ENCODE peak calls at places on chromosomes 5 and 9, in five cellular contexts. Z is CD8-positive, alpha-beta T cell; U is colonic mucosa; E is ovary; L is SJSA1. G is an unnamed sample.

GRCh38 chr5:134003957-134004625 is 684 bp downstream of the VDAC1 start:
- DNase-seq in Z (peak; percentile 55), U (peak; percentile 67), E (peak; percentile 79), L (peak; percentile 60), G (peak; percentile 83)

GRCh38 chr9:98501776-98502175 is 207.0 kb downstream of the GABBR2 start:
- DNase-seq in Z (no peak), U (no peak), E (no peak), L (peak; percentile 19), G (no peak)

GRCh38 chr9:123026425-123026824 is 7.0 kb upstream of the GPR21 start:
- DNase-seq in Z (no peak), U (no peak), E (no peak), L (no peak), G (no peak)

GRCh38 chr5:104793031-104793430 is 1230.4 kb upstream of the NUDT12 start:
- DNase-seq in Z (no peak), U (no peak), E (no peak), L (no peak), G (no peak)

GRCh38 chr5:175878544-175879438 is 7.4 kb downstream of the CPLX2 start:
- DNase-seq in Z (no peak), U (no peak), E (no peak), L (no peak), G (no peak)

GRCh38 chr9:19619221-19619620 is 169.6 kb downstream of the SLC24A2 start:
- DNase-seq in Z (no peak), U (no peak), E (no peak), L (no peak), G (no peak)

GRCh38 chr5:112696786-112697185 is 40.9 kb upstream of the APC start:
- DNase-seq in Z (no peak), U (no peak), E (no peak), L (no peak), G (no peak)

GRCh38 chr9:116756995-116757394 is 69.9 kb downstream of the TRIM32 start:
- DNase-seq in Z (no peak), U (no peak), E (no peak), L (no peak), G (no peak)

GRCh38 chr5:69368458-69369368 is 607 bp downstream of the AK6 start:
- DNase-seq in Z (no peak), U (no peak), E (no peak), L (no peak), G (no peak)

GRCh38 chr5:113232667-113233066 is 202.1 kb downstream of the TSSK1B start:
- DNase-seq in Z (no peak), U (no peak), E (peak; percentile 48), L (no peak), G (no peak)

GRCh38 chr9:80204054-80204453 is 632.3 kb downstream of the TLE4 start:
- DNase-seq in Z (no peak), U (no peak), E (no peak), L (no peak), G (no peak)

GRCh38 chr9:1267581-1267980 is 217.4 kb downstream of the DMRT2 start:
- DNase-seq in Z (no peak), U (no peak), E (no peak), L (no peak), G (no peak)

GRCh38 chr5:69137807-69138206 is 29.1 kb upstream of the CCNB1 start:
- DNase-seq in Z (no peak), U (no peak), E (no peak), L (no peak), G (no peak)

GRCh38 chr9:137828527-137829259 is 48.9 kb upstream of the CACNA1B start:
- DNase-seq in Z (no peak), U (no peak), E (no peak), L (no peak), G (no peak)

GRCh38 chr9:120891255-120891954 is 14.4 kb upstream of the PHF19 start:
- DNase-seq in Z (peak; percentile 77), U (no peak), E (no peak), L (no peak), G (no peak)

GRCh38 chr5:67211926-67212325 is 15.3 kb upstream of the CD180 start:
- DNase-seq in Z (no peak), U (no peak), E (no peak), L (no peak), G (no peak)
- H3K4me1 ChIP-seq in Z (peaks cover 49% of the 10 kb centered on the region), U (peaks cover 16% of the 10 kb centered on the region), E (peaks cover 4% of the 10 kb centered on the region), L (peaks cover 22% of the 10 kb centered on the region), G (peaks cover 8% of the 10 kb centered on the region)

GRCh38 chr9:100340224-100340623 is 12.5 kb downstream of the TEX10 start:
- DNase-seq in Z (no peak), U (no peak), E (no peak), L (no peak), G (no peak)
- H3K36me3 ChIP-seq in Z (peaks cover 5% of the 10 kb centered on the region), U (no peaks in the 10 kb centered on the region), E (no peaks in the 10 kb centered on the region), L (peaks cover 37% of the 10 kb centered on the region), G (peaks cover 21% of the 10 kb centered on the region)

GRCh38 chr9:89872426-89872912 is 267.7 kb downstream of the GADD45G start:
- DNase-seq in Z (no peak), U (no peak), E (peak; percentile 9), L (peak; percentile 16), G (no peak)

GRCh38 chr9:89873801-89874200 is 269.0 kb downstream of the GADD45G start:
- DNase-seq in Z (no peak), U (no peak), E (peak; percentile 11), L (peak; percentile 16), G (no peak)

GRCh38 chr9:89872913-89873707 is 268.3 kb downstream of the GADD45G start:
- DNase-seq in Z (peak; percentile 34), U (no peak), E (peak; percentile 14), L (peak; percentile 20), G (no peak)

GRCh38 chr9:89877051-89878002 is 272.5 kb downstream of the GADD45G start:
- DNase-seq in Z (peak; percentile 41), U (no peak), E (peak; percentile 4), L (peak; percentile 22), G (no peak)

GRCh38 chr9:89874351-89875321 is 269.8 kb downstream of the GADD45G start:
- DNase-seq in Z (peak; percentile 39), U (no peak), E (peak; percentile 18), L (peak; percentile 34), G (no peak)
- H3K4me1 ChIP-seq in Z (no peaks in the 10 kb centered on the region), U (no peaks in the 10 kb centered on the region), E (no peaks in the 10 kb centered on the region), L (no peaks in the 10 kb centered on the region), G (peaks cover 66% of the 10 kb centered on the region)

GRCh38 chr9:127540664-127541041 is 71.4 kb upstream of the STXBP1 start:
- DNase-seq in Z (no peak), U (no peak), E (no peak), L (no peak), G (no peak)
- H3K36me3 ChIP-seq in Z (no peaks in the 10 kb centered on the region), U (no peaks in the 10 kb centered on the region), E (no peaks in the 10 kb centered on the region), L (peaks cover 66% of the 10 kb centered on the region), G (no peaks in the 10 kb centered on the region)

GRCh38 chr5:56734066-56734766 is 81.1 kb upstream of the MAP3K1 start:
- DNase-seq in Z (no peak), U (no peak), E (no peak), L (no peak), G (no peak)
- H3K4me1 ChIP-seq in Z (peaks cover 33% of the 10 kb centered on the region), U (no peaks in the 10 kb centered on the region), E (peaks cover 3% of the 10 kb centered on the region), L (peaks cover 9% of the 10 kb centered on the region), G (no peaks in the 10 kb centered on the region)

GRCh38 chr5:1332461-1333001 is 12.4 kb downstream of the CLPTM1L start:
- DNase-seq in Z (no peak), U (no peak), E (no peak), L (no peak), G (no peak)

GRCh38 chr5:1335540-1336095 is 9.3 kb downstream of the CLPTM1L start:
- DNase-seq in Z (no peak), U (no peak), E (no peak), L (no peak), G (peak; percentile 35)

GRCh38 chr5:1334831-1335539 is 9.9 kb downstream of the CLPTM1L start:
- DNase-seq in Z (no peak), U (no peak), E (no peak), L (no peak), G (no peak)

GRCh38 chr5:1331861-1332405 is 13.0 kb downstream of the CLPTM1L start:
- DNase-seq in Z (no peak), U (no peak), E (no peak), L (no peak), G (no peak)

GRCh38 chr5:1333986-1334385 is 10.9 kb downstream of the CLPTM1L start:
- DNase-seq in Z (no peak), U (no peak), E (no peak), L (no peak), G (no peak)
- H3K36me3 ChIP-seq in Z (peaks cover 66% of the 10 kb centered on the region), U (peaks cover 15% of the 10 kb centered on the region), E (no peaks in the 10 kb centered on the region), L (peaks cover 83% of the 10 kb centered on the region), G (peaks cover 19% of the 10 kb centered on the region)

GRCh38 chr9:33151601-33152000 is 15.5 kb downstream of the B4GALT1 start:
- DNase-seq in Z (no peak), U (no peak), E (no peak), L (no peak), G (no peak)
- H3K4me1 ChIP-seq in Z (peaks cover 66% of the 10 kb centered on the region), U (peaks cover 13% of the 10 kb centered on the region), E (peaks cover 6% of the 10 kb centered on the region), L (peaks cover 16% of the 10 kb centered on the region), G (peaks cover 71% of the 10 kb centered on the region)

DNA sequence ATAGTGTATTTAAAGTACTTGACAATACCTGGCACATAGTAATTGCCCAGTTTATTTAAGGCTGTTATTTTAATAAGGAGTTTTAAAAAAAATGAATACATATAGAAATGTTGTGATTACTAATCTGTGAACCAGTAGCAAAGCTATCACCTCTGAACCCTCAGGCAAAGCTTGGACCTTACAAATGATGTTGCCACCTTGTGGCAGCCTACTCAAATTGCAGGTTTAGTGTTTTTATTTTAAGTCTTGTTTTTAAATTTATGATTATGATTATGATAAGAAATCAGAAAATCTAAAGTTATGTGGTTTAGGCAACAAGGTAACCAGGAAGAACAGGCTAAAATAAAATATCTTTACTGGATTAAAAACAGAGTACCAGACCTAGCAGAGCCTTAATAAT is 35.8 kb downstream of the PPARGC1B start:
- DNase-seq in Z (no peak), U (no peak), E (no peak), L (no peak), G (no peak)
- H3K36me3 ChIP-seq in Z (no peaks in the 10 kb centered on the region), U (no peaks in the 10 kb centered on the region), E (no peaks in the 10 kb centered on the region), L (no peaks in the 10 kb centered on the region), G (no peaks in the 10 kb centered on the region)

GRCh38 chr9:17121264-17121663 is 13.6 kb upstream of the CNTLN start:
- DNase-seq in Z (no peak), U (no peak), E (no peak), L (no peak), G (no peak)
- H3K4me1 ChIP-seq in Z (no peaks in the 10 kb centered on the region), U (no peaks in the 10 kb centered on the region), E (no peaks in the 10 kb centered on the region), L (no peaks in the 10 kb centered on the region), G (no peaks in the 10 kb centered on the region)